ENCODE peak calls at places on chromosomes 11 and 22, in five cellular contexts. One of them, this sample, is unnamed.

GRCh38 chr11:72237112-72237931 is 6.7 kb downstream of the PHOX2A start:
- DNase-seq in Karpas-422: no peak
- DNase-seq in brain microvascular endothelial cell: no peak
- DNase-seq in PC-3: no peak
- DNase-seq in lower leg skin: no peak
- DNase-seq in this sample: no peak

GRCh38 chr22:23131931-23132330 is 9.9 kb downstream of the RSPH14 start:
- DNase-seq in Karpas-422: no peak
- DNase-seq in PC-3: no peak
- DNase-seq in brain microvascular endothelial cell: no peak
- DNase-seq in lower leg skin: no peak
- DNase-seq in this sample: no peak

GRCh38 chr22:35311551-35311999 is 11.9 kb downstream of the TOM1 start:
- DNase-seq in lower leg skin: no peak
- DNase-seq in brain microvascular endothelial cell: no peak
- DNase-seq in Karpas-422: no peak
- DNase-seq in PC-3: no peak
- DNase-seq in this sample: no peak

GRCh38 chr11:65571940-65572339 is 398 bp upstream of the FAM89B start:
- DNase-seq in lower leg skin: no peak
- DNase-seq in Karpas-422: peak; percentile 59
- DNase-seq in brain microvascular endothelial cell: no peak
- DNase-seq in PC-3: peak; percentile 84
- DNase-seq in this sample: no peak

GRCh38 chr11:58958500-58958899 is 19.2 kb downstream of the GLYATL1 start:
- DNase-seq in PC-3: peak; percentile 44
- DNase-seq in Karpas-422: peak; percentile 83
- DNase-seq in lower leg skin: no peak
- DNase-seq in brain microvascular endothelial cell: no peak
- DNase-seq in this sample: peak; percentile 8

GRCh38 chr11:14756349-14756748 is 112.7 kb downstream of the PDE3B start:
- DNase-seq in brain microvascular endothelial cell: no peak
- DNase-seq in Karpas-422: no peak
- DNase-seq in PC-3: no peak
- DNase-seq in lower leg skin: no peak
- DNase-seq in this sample: no peak

GRCh38 chr22:31629741-31630184 is 32.3 kb downstream of the PISD start:
- DNase-seq in Karpas-422: no peak
- DNase-seq in PC-3: no peak
- DNase-seq in lower leg skin: no peak
- DNase-seq in brain microvascular endothelial cell: no peak
- DNase-seq in this sample: no peak

GRCh38 chr11:12677131-12677530 is 2.9 kb downstream of the TEAD1 start:
- DNase-seq in brain microvascular endothelial cell: no peak
- DNase-seq in lower leg skin: no peak
- DNase-seq in Karpas-422: no peak
- DNase-seq in PC-3: no peak
- DNase-seq in this sample: no peak

GRCh38 chr11:2142762-2143202 is 3.6 kb upstream of the IGF2 start:
- DNase-seq in lower leg skin: no peak
- DNase-seq in PC-3: peak; percentile 60
- DNase-seq in Karpas-422: no peak
- DNase-seq in brain microvascular endothelial cell: peak; percentile 33
- DNase-seq in this sample: no peak

GRCh38 chr11:2142300-2142759 is 3.1 kb upstream of the IGF2 start:
- DNase-seq in lower leg skin: no peak
- DNase-seq in brain microvascular endothelial cell: no peak
- DNase-seq in PC-3: peak; percentile 37
- DNase-seq in Karpas-422: no peak
- DNase-seq in this sample: no peak

GRCh38 chr11:2146051-2146450 is 6.9 kb upstream of the IGF2 start:
- DNase-seq in brain microvascular endothelial cell: no peak
- DNase-seq in lower leg skin: no peak
- DNase-seq in Karpas-422: no peak
- DNase-seq in PC-3: no peak
- DNase-seq in this sample: no peak

GRCh38 chr11:2144549-2145220 is 5.5 kb upstream of the IGF2 start:
- DNase-seq in Karpas-422: no peak
- DNase-seq in lower leg skin: no peak
- DNase-seq in brain microvascular endothelial cell: no peak
- DNase-seq in PC-3: no peak
- DNase-seq in this sample: no peak

DNA sequence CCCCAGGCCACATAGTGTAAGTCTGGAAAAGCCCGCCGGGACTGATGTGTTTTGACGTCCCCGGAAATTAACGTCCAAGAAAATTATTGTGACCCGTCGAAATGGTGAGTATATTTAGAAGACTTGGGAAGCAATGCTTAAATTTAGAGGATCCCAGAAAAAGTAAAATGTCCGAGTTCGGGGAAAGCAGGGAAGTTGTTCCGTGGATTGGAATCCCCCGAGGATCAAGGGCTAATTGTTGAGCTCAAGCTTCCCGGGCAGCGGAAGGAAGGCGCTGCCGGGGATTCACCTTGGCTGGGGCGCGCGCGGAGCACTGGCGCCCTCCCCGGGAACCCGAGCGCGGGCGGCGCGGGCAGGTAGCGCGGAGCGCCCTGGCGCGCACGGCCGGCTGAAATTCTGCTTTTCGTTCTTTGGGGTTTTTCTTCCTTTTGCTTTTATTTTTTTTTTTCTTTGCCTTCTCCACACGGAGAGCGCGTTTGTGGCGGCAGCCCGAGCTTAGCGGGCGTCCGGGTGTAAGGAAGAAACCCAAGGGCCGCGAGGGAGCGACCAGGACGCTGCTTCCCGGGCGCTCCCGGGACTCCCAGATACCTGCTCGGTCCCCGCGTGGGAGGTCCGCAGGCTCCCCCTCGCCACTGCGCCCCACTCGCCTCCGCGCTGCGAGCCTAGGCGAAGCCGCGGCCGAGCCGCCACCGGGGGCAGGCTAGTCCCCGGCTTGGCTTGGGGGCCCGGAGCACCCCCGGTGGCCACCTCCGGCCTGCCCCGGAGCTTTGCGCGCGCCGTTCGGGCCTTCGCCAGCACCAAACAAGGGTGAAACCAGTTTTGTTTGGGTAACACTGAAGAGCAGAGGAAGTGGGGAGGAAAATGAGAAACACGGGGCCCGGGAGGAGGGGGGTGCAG is 4.7 kb upstream of the IGF2 start:
- DNase-seq in Karpas-422: no peak
- DNase-seq in brain microvascular endothelial cell: no peak
- DNase-seq in lower leg skin: no peak
- DNase-seq in PC-3: peak; percentile 21
- DNase-seq in this sample: no peak
- H3K4me3 ChIP-seq in Karpas-422: no peak overlapping the region
- H3K4me3 ChIP-seq in brain microvascular endothelial cell: no peak overlapping the region
- H3K4me3 ChIP-seq in lower leg skin: no peak overlapping the region
- H3K4me3 ChIP-seq in PC-3: peak overlapping the region; percentile 41
- H3K4me3 ChIP-seq in this sample: no peak overlapping the region

GRCh38 chr11:126584028-126584427 is 228.5 kb downstream of the ST3GAL4 start:
- DNase-seq in Karpas-422: no peak
- DNase-seq in lower leg skin: no peak
- DNase-seq in PC-3: no peak
- DNase-seq in brain microvascular endothelial cell: no peak
- DNase-seq in this sample: no peak

GRCh38 chr11:126583594-126583993 is 228.1 kb downstream of the ST3GAL4 start:
- DNase-seq in Karpas-422: no peak
- DNase-seq in brain microvascular endothelial cell: no peak
- DNase-seq in PC-3: no peak
- DNase-seq in lower leg skin: no peak
- DNase-seq in this sample: no peak

GRCh38 chr11:126585388-126586302 is 230.2 kb downstream of the ST3GAL4 start:
- DNase-seq in lower leg skin: peak; percentile 63
- DNase-seq in brain microvascular endothelial cell: peak; percentile 97
- DNase-seq in PC-3: peak; percentile 93
- DNase-seq in Karpas-422: no peak
- DNase-seq in this sample: no peak

GRCh38 chr11:126588630-126589491 is 233.4 kb downstream of the ST3GAL4 start:
- DNase-seq in lower leg skin: no peak
- DNase-seq in brain microvascular endothelial cell: no peak
- DNase-seq in Karpas-422: no peak
- DNase-seq in PC-3: no peak
- DNase-seq in this sample: no peak

GRCh38 chr11:126586303-126586627 is 230.8 kb downstream of the ST3GAL4 start:
- DNase-seq in brain microvascular endothelial cell: no peak
- DNase-seq in lower leg skin: no peak
- DNase-seq in Karpas-422: no peak
- DNase-seq in PC-3: no peak
- DNase-seq in this sample: no peak
- H3K4me3 ChIP-seq in brain microvascular endothelial cell: peak overlapping the region; percentile 29
- H3K4me3 ChIP-seq in lower leg skin: no peak overlapping the region
- H3K4me3 ChIP-seq in Karpas-422: no peak overlapping the region
- H3K4me3 ChIP-seq in PC-3: no peak overlapping the region
- H3K4me3 ChIP-seq in this sample: no peak overlapping the region

DNA sequence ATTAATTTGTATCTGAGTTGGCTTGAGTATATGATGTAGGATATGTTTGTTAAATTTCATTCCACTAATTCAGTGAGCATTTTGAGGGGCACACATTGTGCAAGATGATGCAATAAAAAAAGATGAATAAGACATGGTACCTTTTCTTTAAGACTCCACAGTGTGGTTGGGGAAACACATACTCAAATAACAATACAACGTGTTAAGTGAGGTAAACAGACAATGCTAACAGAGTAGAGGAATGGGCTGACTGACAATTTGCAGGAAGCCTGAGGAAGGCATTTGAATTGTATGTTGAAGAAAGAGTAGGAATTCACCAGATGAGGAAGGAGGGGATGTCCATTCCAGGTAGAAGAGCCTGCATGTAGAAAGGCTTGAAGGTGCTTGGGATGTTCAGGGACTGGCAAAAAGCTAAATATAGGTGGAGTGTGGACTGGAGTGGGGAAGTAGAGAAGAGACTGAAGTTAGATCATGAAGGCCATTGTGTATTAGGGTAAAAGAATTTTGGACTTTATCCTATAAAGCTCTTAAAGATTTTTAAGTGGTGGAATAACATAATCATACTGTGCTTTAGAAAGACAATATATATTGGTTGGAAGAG is 6.8 kb downstream of the RNF169 start:
- DNase-seq in lower leg skin: no peak
- DNase-seq in brain microvascular endothelial cell: no peak
- DNase-seq in Karpas-422: no peak
- DNase-seq in PC-3: no peak
- DNase-seq in this sample: no peak
- H3K4me3 ChIP-seq in lower leg skin: no peak overlapping the region
- H3K4me3 ChIP-seq in brain microvascular endothelial cell: no peak overlapping the region
- H3K4me3 ChIP-seq in Karpas-422: no peak overlapping the region
- H3K4me3 ChIP-seq in PC-3: peak overlapping the region; percentile 59
- H3K4me3 ChIP-seq in this sample: no peak overlapping the region

GRCh38 chr11:76762867-76763572 is 20.1 kb upstream of the TSKU start:
- DNase-seq in PC-3: no peak
- DNase-seq in lower leg skin: no peak
- DNase-seq in Karpas-422: no peak
- DNase-seq in brain microvascular endothelial cell: no peak
- DNase-seq in this sample: no peak

GRCh38 chr11:76756341-76756771 is 26.8 kb upstream of the TSKU start:
- DNase-seq in lower leg skin: no peak
- DNase-seq in Karpas-422: no peak
- DNase-seq in brain microvascular endothelial cell: no peak
- DNase-seq in PC-3: no peak
- DNase-seq in this sample: no peak

GRCh38 chr11:76761959-76762358 is 21.2 kb upstream of the TSKU start:
- DNase-seq in Karpas-422: no peak
- DNase-seq in brain microvascular endothelial cell: no peak
- DNase-seq in PC-3: no peak
- DNase-seq in lower leg skin: no peak
- DNase-seq in this sample: no peak

GRCh38 chr11:76759092-76759491 is 24.1 kb upstream of the TSKU start:
- DNase-seq in lower leg skin: no peak
- DNase-seq in brain microvascular endothelial cell: no peak
- DNase-seq in Karpas-422: no peak
- DNase-seq in PC-3: no peak
- DNase-seq in this sample: no peak

DNA sequence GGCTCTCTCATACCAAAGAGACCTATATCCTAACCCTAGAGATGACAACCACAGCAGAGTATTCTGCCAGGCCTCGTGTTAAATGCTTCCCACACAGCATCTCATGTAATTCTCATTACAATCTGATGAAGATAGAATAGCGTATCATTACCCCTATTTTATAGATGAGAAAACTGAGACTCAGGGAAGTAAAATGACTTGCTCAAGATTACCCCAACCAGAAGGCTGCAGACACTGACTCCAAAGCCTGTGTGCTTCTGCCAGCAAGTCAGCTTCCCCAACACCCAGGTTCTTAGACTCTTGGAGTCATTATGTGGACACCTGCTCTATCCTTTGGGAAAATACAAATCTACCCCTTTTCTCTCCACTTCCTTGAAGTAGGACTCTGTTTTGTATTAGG is 23.6 kb upstream of the TSKU start:
- DNase-seq in Karpas-422: no peak
- DNase-seq in lower leg skin: no peak
- DNase-seq in PC-3: no peak
- DNase-seq in brain microvascular endothelial cell: no peak
- DNase-seq in this sample: no peak
- H3K4me3 ChIP-seq in Karpas-422: no peak overlapping the region
- H3K4me3 ChIP-seq in lower leg skin: no peak overlapping the region
- H3K4me3 ChIP-seq in PC-3: no peak overlapping the region
- H3K4me3 ChIP-seq in brain microvascular endothelial cell: no peak overlapping the region
- H3K4me3 ChIP-seq in this sample: no peak overlapping the region

DNA sequence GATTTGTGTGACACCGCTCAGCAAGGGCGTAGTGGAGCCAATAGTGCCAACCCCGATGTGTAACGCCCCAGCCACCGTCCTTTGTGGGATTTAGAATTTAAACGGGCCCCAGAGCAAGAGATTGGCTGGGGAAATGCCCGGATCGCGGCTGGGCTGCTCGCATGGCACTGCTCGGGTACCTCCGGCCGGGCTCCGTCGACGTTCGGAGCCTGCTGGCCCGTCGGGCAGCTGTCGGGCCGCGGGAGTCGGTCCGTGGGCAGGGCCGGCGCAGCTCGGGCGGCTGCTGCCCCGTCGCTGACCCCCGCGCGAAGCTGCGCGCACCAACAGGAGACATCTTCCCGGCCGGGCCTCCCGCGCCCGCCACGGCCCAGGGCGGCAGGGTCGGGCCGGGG is 1.4 kb upstream of the KDM2A start:
- DNase-seq in brain microvascular endothelial cell: no peak
- DNase-seq in Karpas-422: no peak
- DNase-seq in PC-3: no peak
- DNase-seq in lower leg skin: peak; percentile 20
- DNase-seq in this sample: peak; percentile 42
- H3K4me3 ChIP-seq in brain microvascular endothelial cell: peak overlapping the region; percentile 0
- H3K4me3 ChIP-seq in Karpas-422: peak overlapping the region; percentile 52
- H3K4me3 ChIP-seq in PC-3: no peak overlapping the region
- H3K4me3 ChIP-seq in lower leg skin: no peak overlapping the region
- H3K4me3 ChIP-seq in this sample: peak overlapping the region; percentile 50

DNA sequence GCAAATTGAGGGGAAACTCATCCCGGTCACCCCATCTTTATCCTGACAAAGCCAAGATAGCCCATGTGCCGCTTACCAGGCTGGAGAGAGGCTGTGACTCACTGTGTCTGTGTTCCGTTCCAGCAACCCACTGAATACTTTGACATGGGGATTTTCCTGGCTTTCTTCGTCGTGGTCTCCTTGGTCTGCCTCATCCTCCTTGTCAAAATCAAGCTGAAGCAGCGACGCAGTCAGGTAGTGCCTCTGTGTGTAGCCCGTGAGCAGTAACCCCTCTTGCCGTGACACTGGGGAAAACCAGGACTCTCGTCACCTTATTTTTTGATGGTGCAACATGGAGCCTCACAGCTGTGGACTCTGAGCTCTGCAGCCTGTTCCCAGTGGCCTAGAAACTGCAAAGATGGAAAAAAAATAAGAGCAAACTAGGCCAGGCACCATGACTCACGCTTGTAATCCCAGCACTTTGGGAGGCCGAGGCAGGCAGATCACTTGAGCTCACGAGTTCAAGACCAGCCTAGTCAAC is 16.9 kb downstream of the C22orf31 start:
- DNase-seq in Karpas-422: no peak
- DNase-seq in lower leg skin: no peak
- DNase-seq in PC-3: no peak
- DNase-seq in brain microvascular endothelial cell: peak; percentile 74
- DNase-seq in this sample: no peak
- H3K4me3 ChIP-seq in Karpas-422: no peak overlapping the region
- H3K4me3 ChIP-seq in lower leg skin: no peak overlapping the region
- H3K4me3 ChIP-seq in PC-3: no peak overlapping the region
- H3K4me3 ChIP-seq in brain microvascular endothelial cell: no peak overlapping the region
- H3K4me3 ChIP-seq in this sample: no peak overlapping the region